ENCODE peak calls at places on chromosomes 11 and 22, in six cellular contexts. O is Calu3; N is osteocyte; M is lower leg skin; E is stimulated activated CD4-positive, alpha-beta T cell treated with anti-CD3 and anti-CD28 coated beads, TNF-alpha, amount 100 ng/mL, for 4 hours; F is HAP-1. X is an unnamed sample.

GRCh38 chr11:83012168-83013067 is 59.3 kb downstream of the RAB30 start:
- DNase-seq in O (no peak), N (no peak), M (no peak), E (no peak), F (no peak), X (no peak)

GRCh38 chr11:75159081-75159953 is 8.4 kb downstream of the SLCO2B1 start:
- DNase-seq in O (peak; percentile 39), N (no peak), M (no peak), E (no peak), F (no peak), X (no peak)

GRCh38 chr11:112526699-112527410 is 266.2 kb upstream of the PLET1 start:
- DNase-seq in O (no peak), N (no peak), M (peak; percentile 43), E (no peak), F (no peak), X (no peak)

GRCh38 chr22:49372530-49373288 is 455.0 kb downstream of the BRD1 start:
- DNase-seq in O (peak; percentile 46), N (peak; percentile 82), M (peak; percentile 3), E (no peak), F (no peak), X (no peak)

GRCh38 chr22:32307617-32308016 is 50.0 kb upstream of the RFPL3 start:
- DNase-seq in O (no peak), N (no peak), M (no peak), E (no peak), F (no peak), X (no peak)

GRCh38 chr11:68767672-68768071 is 16.4 kb upstream of the TESMIN start:
- DNase-seq in O (no peak), N (no peak), M (no peak), E (no peak), F (no peak), X (no peak)

GRCh38 chr11:72722050-72722748 is 30.0 kb downstream of the ARAP1 start:
- DNase-seq in O (peak; percentile 84), N (peak; percentile 94), M (peak; percentile 89), E (peak; percentile 67), F (peak; percentile 79), X (peak; percentile 94)

GRCh38 chr11:78223320-78223954 is 34.7 kb downstream of the USP35 start:
- DNase-seq in O (no peak), N (no peak), M (no peak), E (no peak), F (no peak), X (no peak)

GRCh38 chr11:112615238-112615637 is 346.0 kb upstream of the NCAM1 start:
- DNase-seq in O (no peak), N (no peak), M (no peak), E (no peak), F (no peak), X (no peak)

GRCh38 chr11:97687106-97687505 is 1297.3 kb downstream of the JRKL start:
- DNase-seq in O (no peak), N (no peak), M (no peak), E (no peak), F (no peak), X (no peak)

GRCh38 chr11:19121646-19122045 is 4.7 kb downstream of the ZDHHC13 start:
- DNase-seq in O (no peak), N (no peak), M (no peak), E (no peak), F (no peak), X (no peak)

GRCh38 chr11:44899959-44900358 is 50.7 kb downstream of the TP53I11 start:
- DNase-seq in O (peak; percentile 44), N (no peak), M (no peak), E (no peak), F (peak; percentile 67), X (no peak)

GRCh38 chr11:95301497-95301896 is 70.5 kb upstream of the SESN3 start:
- DNase-seq in O (peak; percentile 45), N (no peak), M (no peak), E (no peak), F (no peak), X (no peak)

GRCh38 chr11:85680897-85681296 is 5.1 kb downstream of the CCDC89 start:
- DNase-seq in O (no peak), N (no peak), M (no peak), E (no peak), F (no peak), X (no peak)

GRCh38 chr22:50136431-50137047 is 34.0 kb upstream of the PANX2 start:
- DNase-seq in O (no peak), N (no peak), M (no peak), E (no peak), F (no peak), X (no peak)

GRCh38 chr22:28142361-28142801 is 223.3 kb upstream of the PITPNB start:
- DNase-seq in O (no peak), N (no peak), M (peak; percentile 27), E (no peak), F (peak; percentile 64), X (no peak)

GRCh38 chr22:46390652-46391301 is 55.3 kb downstream of the TRMU start:
- DNase-seq in O (peak; percentile 73), N (no peak), M (no peak), E (no peak), F (no peak), X (no peak)

GRCh38 chr11:69637956-69638871 is 2.7 kb upstream of the CCND1 start:
- DNase-seq in O (peak; percentile 57), N (no peak), M (no peak), E (no peak), F (peak; percentile 73), X (no peak)

GRCh38 chr11:66586136-66586535 is 6.7 kb downstream of the CCDC87 start:
- DNase-seq in O (no peak), N (no peak), M (no peak), E (no peak), F (no peak), X (no peak)

GRCh38 chr11:45333506-45333971 is 47.4 kb upstream of the SYT13 start:
- DNase-seq in O (peak; percentile 27), N (peak; percentile 44), M (no peak), E (no peak), F (peak; percentile 42), X (peak; percentile 1)

GRCh38 chr22:35399114-35399677 is 744 bp upstream of the MCM5 start:
- DNase-seq in O (peak; percentile 12), N (no peak), M (no peak), E (no peak), F (no peak), X (peak; percentile 20)

GRCh38 chr22:19048531-19048930 is 73.7 kb downstream of the DGCR2 start:
- DNase-seq in O (no peak), N (no peak), M (no peak), E (no peak), F (no peak), X (no peak)

GRCh38 chr11:15568440-15568839 is 453.7 kb downstream of the INSC start:
- DNase-seq in O (no peak), N (no peak), M (no peak), E (no peak), F (no peak), X (no peak)

GRCh38 chr22:37237371-37238268 is 6.4 kb downstream of the RAC2 start:
- DNase-seq in O (no peak), N (no peak), M (no peak), E (no peak), F (no peak), X (no peak)

GRCh38 chr11:128493570-128493965 is 93.8 kb downstream of the ETS1 start:
- DNase-seq in O (no peak), N (no peak), M (no peak), E (no peak), F (no peak), X (no peak)

GRCh38 chr11:31943056-31943780 is 132.1 kb upstream of the PAX6 start:
- DNase-seq in O (no peak), N (no peak), M (no peak), E (no peak), F (no peak), X (no peak)

GRCh38 chr22:20176421-20177060 is 25.7 kb upstream of the CCDC188 start:
- DNase-seq in O (no peak), N (no peak), M (no peak), E (no peak), F (no peak), X (no peak)

GRCh38 chr22:44916281-44917231 is 93.2 kb downstream of the PHF21B start:
- DNase-seq in O (no peak), N (no peak), M (no peak), E (no peak), F (no peak), X (no peak)

GRCh38 chr11:131397666-131398065 is 27.3 kb downstream of the NTM start:
- DNase-seq in O (no peak), N (no peak), M (no peak), E (no peak), F (no peak), X (no peak)

GRCh38 chr11:67031791-67032561 is 9.0 kb downstream of the SYT12 start:
- DNase-seq in O (no peak), N (no peak), M (no peak), E (no peak), F (no peak), X (no peak)

GRCh38 chr11:95443386-95443785 is 212.4 kb upstream of the SESN3 start:
- DNase-seq in O (no peak), N (no peak), M (no peak), E (no peak), F (no peak), X (no peak)

GRCh38 chr11:77617892-77618291 is 19.7 kb downstream of the CLNS1A start:
- DNase-seq in O (no peak), N (no peak), M (no peak), E (no peak), F (no peak), X (no peak)

GRCh38 chr22:38346506-38346905 is 29.3 kb upstream of the CSNK1E start:
- DNase-seq in O (no peak), N (peak; percentile 81), M (no peak), E (no peak), F (peak; percentile 6), X (no peak)

GRCh38 chr22:44686873-44687600 is 15.0 kb upstream of the PRR5 start:
- DNase-seq in O (no peak), N (no peak), M (no peak), E (no peak), F (no peak), X (no peak)